ENCODE peak calls at places on chromosomes 3 and 15, in six cellular contexts. B is fibroblast of lung, K is pancreas, X is psoas muscle, S is H9, W is A549. I is an unnamed sample.
A peak's percentile ranks its signal among the peaks of the same experiment; 100 is the strongest.

GRCh38 chr15:56032366-56032765 is 39.0 kb upstream of the NEDD4 start:
- DNase-seq in B (no peak), K (no peak), S (no peak), X (no peak), W (no peak), I (no peak)

GRCh38 chr3:183134844-183135243 is 27.7 kb downstream of the LAMP3 start:
- DNase-seq in B (no peak), X (no peak), K (no peak), S (no peak), W (no peak), I (no peak)

GRCh38 chr3:45143673-45144670 is 2.2 kb downstream of the CDCP1 start:
- DNase-seq in X (no peak), W (no peak), B (peak; percentile 68), S (no peak), K (no peak), I (peak; percentile 69)

GRCh38 chr3:61704807-61705206 is 143.4 kb downstream of the PTPRG start:
- DNase-seq in W (no peak), S (no peak), K (no peak), X (no peak), B (no peak), I (peak; percentile 86)

GRCh38 chr15:98599911-98600685 is 48.2 kb upstream of the IGF1R start:
- DNase-seq in S (no peak), B (peak; percentile 81), X (peak; percentile 47), K (no peak), W (no peak), I (peak; percentile 44)

GRCh38 chr3:52405601-52406115 is 39.2 kb downstream of the SEMA3G start:
- DNase-seq in X (peak; percentile 12), W (no peak), B (no peak), K (no peak), S (no peak), I (no peak)

GRCh38 chr3:146454796-146455195 is 14.6 kb downstream of the PLSCR2 start:
- DNase-seq in X (no peak), K (no peak), W (no peak), B (no peak), S (no peak), I (no peak)

GRCh38 chr15:83283813-83284562 is 476 bp downstream of the BNC1 start:
- DNase-seq in S (peak; percentile 33), X (no peak), K (peak; percentile 55), W (no peak), B (peak; percentile 19), I (no peak)

GRCh38 chr3:174342206-174342605 is 516.9 kb upstream of the NAALADL2 start:
- DNase-seq in K (no peak), S (no peak), B (no peak), W (no peak), X (no peak), I (no peak)

GRCh38 chr3:129018751-129019150 is 17.6 kb downstream of the EFCC1 start:
- DNase-seq in S (no peak), B (no peak), X (no peak), W (no peak), K (no peak), I (no peak)
- H3K4me1 ChIP-seq in S (no peaks in the 10 kb centered on the region), B (peaks cover 7% of the 10 kb centered on the region), X (peaks cover 8% of the 10 kb centered on the region), W (peaks cover 16% of the 10 kb centered on the region), K (no peaks in the 10 kb centered on the region), I (peaks cover 35% of the 10 kb centered on the region)

DNA sequence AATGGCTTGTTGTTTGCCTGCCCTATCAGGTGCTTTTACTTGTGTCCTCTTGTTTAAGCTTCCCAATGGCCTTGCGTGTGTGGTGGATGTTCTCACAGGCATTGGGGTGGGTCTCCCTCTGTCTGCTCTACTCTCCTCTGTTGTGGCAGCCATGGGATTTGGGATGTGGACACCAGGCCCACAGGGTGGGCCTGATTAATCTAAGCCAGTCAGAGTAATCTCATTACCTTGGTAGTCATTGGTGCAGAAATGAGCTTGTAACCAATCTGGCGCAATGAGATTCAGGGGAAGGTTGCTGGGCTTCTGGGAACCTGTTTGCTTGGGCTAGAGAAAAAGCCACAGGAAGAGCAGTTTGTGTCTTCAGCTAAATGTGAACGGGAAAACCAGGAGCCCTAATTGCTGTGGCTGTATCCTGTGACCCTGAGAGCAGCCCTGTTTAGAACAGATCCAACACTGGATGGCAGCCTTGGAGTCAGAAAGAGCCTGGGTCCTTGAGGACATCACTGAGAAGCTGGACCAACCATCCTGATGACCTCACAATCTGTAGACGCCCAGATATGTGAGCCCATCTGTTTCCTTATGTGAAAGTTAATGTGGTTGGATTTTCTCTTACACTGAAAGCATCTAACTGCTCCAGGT is 157.3 kb upstream of the UBE2E1 start:
- DNase-seq in X (no peak), W (no peak), K (no peak), S (no peak), B (peak; percentile 66), I (no peak)
- TF ChIP-seq CTCF in X (no peak), W (peak; percentile 27), K (no peak), S (peak; percentile 24), B (peak; percentile 20), I (no peak)

GRCh38 chr3:157379741-157380140 is 56.9 kb upstream of the PTX3 start:
- DNase-seq in S (no peak), B (no peak), X (no peak), W (no peak), K (no peak), I (no peak)

GRCh38 chr3:157388976-157389375 is 47.7 kb upstream of the PTX3 start:
- DNase-seq in K (no peak), S (no peak), X (no peak), W (no peak), B (peak; percentile 67), I (no peak)

GRCh38 chr3:157381606-157382005 is 55.0 kb upstream of the PTX3 start:
- DNase-seq in B (no peak), W (no peak), X (no peak), S (no peak), K (no peak), I (no peak)

GRCh38 chr3:157388051-157388450 is 48.6 kb upstream of the PTX3 start:
- DNase-seq in S (no peak), W (no peak), B (no peak), K (no peak), X (no peak), I (no peak)

DNA sequence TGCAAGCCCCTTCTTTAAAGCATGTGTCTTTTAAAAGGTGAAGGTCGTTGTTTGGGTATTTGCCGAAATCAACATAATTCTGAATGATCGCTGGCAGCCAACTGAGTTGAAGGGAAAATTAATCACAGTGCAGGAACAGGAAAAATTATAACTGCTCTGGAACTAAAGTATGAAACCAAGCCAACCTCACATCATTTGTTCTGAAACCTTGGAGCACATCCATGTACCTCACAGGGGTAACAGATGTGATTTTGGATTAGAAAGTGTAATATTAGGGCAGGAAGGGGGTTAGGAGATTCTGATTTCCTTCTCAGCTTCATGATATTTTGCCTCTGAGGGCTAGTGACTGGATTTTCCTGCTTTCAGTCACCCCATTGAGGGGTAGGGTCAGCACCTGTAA is 52.1 kb upstream of the PTX3 start:
- DNase-seq in K (no peak), S (no peak), X (no peak), B (no peak), W (no peak), I (no peak)
- H3K4me1 ChIP-seq in K (no peaks in the 10 kb centered on the region), S (no peaks in the 10 kb centered on the region), X (no peaks in the 10 kb centered on the region), B (peaks cover 2% of the 10 kb centered on the region), W (peaks cover 4% of the 10 kb centered on the region), I (no peaks in the 10 kb centered on the region)

GRCh38 chr3:79765854-79766253 is 1.9 kb downstream of the ROBO1 start:
- DNase-seq in X (no peak), B (no peak), W (no peak), S (peak; percentile 32), K (no peak), I (no peak)

GRCh38 chr3:79769234-79769633 is 1.4 kb upstream of the ROBO1 start:
- DNase-seq in B (no peak), K (no peak), W (no peak), X (no peak), S (no peak), I (no peak)

GRCh38 chr3:79766474-79767193 is 1.2 kb downstream of the ROBO1 start:
- DNase-seq in K (no peak), W (no peak), X (no peak), B (peak; percentile 5), S (peak; percentile 30), I (no peak)

GRCh38 chr3:79767953-79768282 is at the start of gene ROBO1:
- DNase-seq in W (no peak), K (no peak), S (peak; percentile 32), X (no peak), B (peak; percentile 33), I (no peak)

GRCh38 chr3:79767194-79767952 is 425 bp downstream of the ROBO1 start:
- DNase-seq in X (no peak), B (peak; percentile 34), S (peak; percentile 42), K (no peak), W (no peak), I (no peak)
- TF ChIP-seq CTCF in X (no peak), B (peak; percentile 28), S (peak; percentile 55), K (no peak), W (no peak), I (no peak)

GRCh38 chr3:25572336-25572735 is 92.4 kb downstream of the TOP2B start:
- DNase-seq in S (no peak), W (no peak), B (no peak), K (no peak), X (no peak), I (no peak)

GRCh38 chr3:25573386-25574171 is 91.1 kb downstream of the TOP2B start:
- DNase-seq in B (peak; percentile 9), K (no peak), X (no peak), S (no peak), W (no peak), I (peak; percentile 35)

GRCh38 chr3:25571285-25571684 is 93.4 kb downstream of the TOP2B start:
- DNase-seq in X (no peak), B (no peak), S (no peak), K (no peak), W (no peak), I (no peak)

GRCh38 chr3:25574172-25574765 is 90.4 kb downstream of the TOP2B start:
- DNase-seq in W (no peak), B (no peak), X (no peak), K (no peak), S (no peak), I (no peak)

GRCh38 chr3:25572919-25573385 is 91.8 kb downstream of the TOP2B start:
- DNase-seq in B (peak; percentile 15), S (no peak), X (no peak), K (no peak), W (no peak), I (peak; percentile 17)
- H3K4me1 ChIP-seq in B (peaks cover 3% of the 10 kb centered on the region), S (no peaks in the 10 kb centered on the region), X (peaks cover 22% of the 10 kb centered on the region), K (no peaks in the 10 kb centered on the region), W (peaks cover 14% of the 10 kb centered on the region), I (peaks cover 8% of the 10 kb centered on the region)